ENCODE peak calls at places on chromosome 4, in four cellular contexts. B is HCT116; Z is activated B cell treated with CpG ODN at 0.5 μM for 24 hours; A is activated CD8-positive, alpha-beta memory T cell treated with anti-CD3 and anti-CD28 coated beads, Interleukin-2, amount 10 ng/mL, durations not matched to agents 7 days and 5 days. G is an unnamed sample.

GRCh38 chr4:72314869-72315268 is 254.2 kb downstream of the ADAMTS3 start:
- ATAC-seq in B (no peak), Z (no peak), A (no peak), G (no peak)

GRCh38 chr4:152785639-152786517 is 6.1 kb downstream of the ARFIP1 start:
- ATAC-seq in A (no peak), B (no peak), Z (no peak), G (no peak)

GRCh38 chr4:40933272-40934053 is 183.7 kb downstream of the NSUN7 start:
- ATAC-seq in Z (no peak), A (no peak), B (no peak), G (no peak)

GRCh38 chr4:40227284-40227683 is 30.5 kb downstream of the RHOH start:
- ATAC-seq in A (peak; percentile 38), B (no peak), Z (peak; percentile 69), G (peak; percentile 60)

GRCh38 chr4:173242466-173243250 is 74.0 kb downstream of the GALNT7 start:
- ATAC-seq in A (no peak), B (no peak), Z (no peak), G (peak; percentile 19)

GRCh38 chr4:2365054-2365912 is 53.2 kb downstream of the ZFYVE28 start:
- ATAC-seq in B (no peak), Z (no peak), A (peak; percentile 6), G (peak; percentile 19)

GRCh38 chr4:102541708-102542107 is 40.5 kb downstream of the NFKB1 start:
- ATAC-seq in B (no peak), A (no peak), Z (no peak), G (no peak)

GRCh38 chr4:26751004-26751403 is 109.6 kb upstream of the STIM2 start:
- ATAC-seq in Z (no peak), A (no peak), B (no peak), G (no peak)

GRCh38 chr4:60884545-60884944 is 315.6 kb upstream of the ADGRL3 start:
- ATAC-seq in B (no peak), Z (no peak), A (no peak), G (no peak)

GRCh38 chr4:55386073-55386472 is 9.7 kb upstream of the TMEM165 start:
- ATAC-seq in A (peak; percentile 39), Z (peak; percentile 28), B (peak; percentile 99), G (no peak)

GRCh38 chr4:152364883-152365282 is 171.0 kb downstream of the FBXW7 start:
- ATAC-seq in A (no peak), B (no peak), Z (no peak), G (no peak)

GRCh38 chr4:119743644-119744043 is 115.0 kb upstream of the PDE5A start:
- ATAC-seq in Z (no peak), A (no peak), B (no peak), G (no peak)